ENCODE peak calls at places on chromosomes 1 and 21, in eight cellular contexts. R is endothelial cell; J is stimulated activated naive CD8-positive, alpha-beta T cell treated with anti-CD3 and anti-CD28 coated beads, Interleukin-15, Interleukin-2, amounts not matched to agents 100 U/mL and 50 U/mL, for 24 hours; N is activated T-helper 1 cell treated with Interleukin-2 at 50 U/mL for 16 hours; O is Caki2; L is activated naive CD8-positive, alpha-beta T cell treated with anti-CD3 and anti-CD28 coated beads for 36 hours; A is DMS53; Z is RPMI8226. B is an unnamed sample.
A peak's percentile ranks its signal among the peaks of the same experiment; 100 is the strongest.

GRCh38 chr1:223802602-223803001 is 43.1 kb downstream of the TP53BP2 start:
- DNase-seq in A (no peak), J (no peak), L (no peak), Z (no peak), O (no peak), N (no peak), R (no peak), B (no peak)

GRCh38 chr1:172321429-172321828 is 99.1 kb upstream of the C1orf105 start:
- DNase-seq in N (no peak), Z (no peak), L (no peak), R (no peak), J (no peak), O (peak; percentile 44), A (peak; percentile 73), B (no peak)

GRCh38 chr1:41547781-41548560 is 63.5 kb upstream of the EDN2 start:
- DNase-seq in A (no peak), J (no peak), Z (peak; percentile 98), O (no peak), N (no peak), R (no peak), L (no peak), B (no peak)

GRCh38 chr1:108208724-108209404 is 8.7 kb upstream of the SLC25A24 start:
- DNase-seq in Z (no peak), J (no peak), O (no peak), N (no peak), R (no peak), A (no peak), L (no peak), B (no peak)

GRCh38 chr21:36350282-36350910 is 30.4 kb downstream of the MORC3 start:
- DNase-seq in O (peak; percentile 14), Z (no peak), J (no peak), A (no peak), R (no peak), L (no peak), N (no peak), B (no peak)

GRCh38 chr21:38773108-38774061 is 32.3 kb upstream of the ETS2 start:
- DNase-seq in N (no peak), L (no peak), R (no peak), O (peak; percentile 76), A (peak; percentile 44), J (no peak), Z (no peak), B (no peak)

GRCh38 chr1:227697321-227697864 is 37.7 kb downstream of the JMJD4 start:
- DNase-seq in R (no peak), O (no peak), A (no peak), Z (no peak), N (no peak), J (no peak), L (no peak), B (no peak)

GRCh38 chr1:27148591-27148990 is 6.3 kb downstream of the SLC9A1 start:
- DNase-seq in J (no peak), R (no peak), L (no peak), Z (no peak), A (no peak), N (no peak), O (no peak), B (no peak)

GRCh38 chr1:19096036-19096833 is 113.8 kb downstream of the UBR4 start:
- DNase-seq in O (peak; percentile 41), N (no peak), R (peak; percentile 39), A (peak; percentile 27), L (no peak), Z (no peak), J (no peak), B (no peak)

GRCh38 chr1:226655251-226656163 is 83.6 kb downstream of the ITPKB start:
- DNase-seq in R (no peak), O (no peak), N (no peak), L (no peak), J (no peak), A (peak; percentile 61), Z (peak; percentile 35), B (no peak)

GRCh38 chr1:61921435-61921834 is 179.2 kb downstream of the PATJ start:
- DNase-seq in L (no peak), J (no peak), R (no peak), Z (no peak), N (no peak), O (no peak), A (no peak), B (no peak)

GRCh38 chr21:38343691-38344090 is 86.9 kb downstream of the KCNJ15 start:
- DNase-seq in O (peak; percentile 91), Z (no peak), L (no peak), N (no peak), R (no peak), J (no peak), A (peak; percentile 52), B (no peak)

GRCh38 chr1:206050655-206051235 is 2.2 kb upstream of the RHEX start:
- DNase-seq in L (peak; percentile 70), A (peak; percentile 90), J (peak; percentile 62), O (peak; percentile 84), Z (peak; percentile 99), N (no peak), R (no peak), B (no peak)

GRCh38 chr1:231702804-231703203 is 76.2 kb downstream of the DISC1 start:
- DNase-seq in Z (no peak), L (no peak), N (no peak), O (no peak), R (no peak), J (no peak), A (no peak), B (no peak)

GRCh38 chr1:1835546-1835945 is 55.3 kb downstream of the GNB1 start:
- DNase-seq in J (no peak), O (no peak), N (no peak), A (no peak), Z (no peak), L (no peak), R (no peak), B (no peak)

GRCh38 chr1:183914283-183914682 is 109.4 kb downstream of the RGL1 start:
- DNase-seq in O (no peak), A (no peak), R (no peak), L (no peak), Z (no peak), N (no peak), J (no peak), B (no peak)